ENCODE peak calls at places on chromosomes 2 and 18, in ten cellular contexts. E, B, X, Y, J, S, H, R, C and T are unnamed samples.

GRCh38 chr2:159549234-159549633 is 67.1 kb downstream of the BAZ2B start:
- DNase-seq in E (peak), B (no peak), X (peak), Y (peak), J (no peak), S (no peak), H (no peak), R (no peak), C (no peak), T (no peak)

GRCh38 chr2:151757861-151758260 is 23.6 kb upstream of the NEB start:
- DNase-seq in E (no peak), B (no peak), X (no peak), Y (peak), J (no peak), S (no peak), H (no peak), R (no peak), C (no peak), T (no peak)

GRCh38 chr2:113105047-113105446 is 22.4 kb upstream of the IL1RN start:
- DNase-seq in E (peak), B (no peak), X (no peak), Y (peak), J (no peak), S (no peak), H (no peak), R (no peak), C (no peak), T (no peak)

GRCh38 chr2:142944264-142944663 is 66.8 kb downstream of the KYNU start:
- DNase-seq in E (peak), B (no peak), X (no peak), Y (peak), J (no peak), S (no peak), H (no peak), R (no peak), C (no peak), T (no peak)

GRCh38 chr18:23189768-23190661 is 54.7 kb downstream of the CABLES1 start:
- DNase-seq in E (no peak), B (no peak), X (no peak), Y (no peak), J (peak), S (no peak), H (no peak), R (no peak), C (no peak), T (no peak)

GRCh38 chr18:21740474-21740723 is 193 bp upstream of the MIB1 start:
- DNase-seq in E (peak), B (peak), X (peak), Y (peak), J (peak), S (no peak), H (no peak), R (peak), C (peak), T (no peak)

GRCh38 chr2:189370719-189371118 is 70.6 kb upstream of the WDR75 start:
- DNase-seq in E (peak), B (no peak), X (no peak), Y (peak), J (no peak), S (no peak), H (no peak), R (no peak), C (no peak), T (no peak)

GRCh38 chr2:70104231-70105111 is 17.2 kb downstream of the PCBP1 start:
- DNase-seq in E (peak), B (no peak), X (peak), Y (peak), J (no peak), S (no peak), H (peak), R (peak), C (no peak), T (no peak)

GRCh38 chr2:144456680-144457079 is 63.2 kb downstream of the ZEB2 start:
- DNase-seq in E (peak), B (no peak), X (no peak), Y (peak), J (no peak), S (no peak), H (no peak), R (no peak), C (peak), T (peak)

GRCh38 chr18:9290171-9290570 is 44.4 kb upstream of the TWSG1 start:
- DNase-seq in E (no peak), B (no peak), X (no peak), Y (peak), J (no peak), S (no peak), H (no peak), R (no peak), C (no peak), T (no peak)

GRCh38 chr2:52676056-52676455 is 1091.5 kb upstream of the CHAC2 start:
- DNase-seq in E (peak), B (no peak), X (no peak), Y (no peak), J (no peak), S (no peak), H (no peak), R (no peak), C (no peak), T (peak)

GRCh38 chr18:6404834-6405233 is 9.9 kb downstream of the L3MBTL4 start:
- DNase-seq in E (no peak), B (no peak), X (no peak), Y (no peak), J (no peak), S (no peak), H (no peak), R (no peak), C (no peak), T (no peak)

GRCh38 chr2:9336534-9337354 is 86.6 kb downstream of the ITGB1BP1 start:
- DNase-seq in E (peak), B (no peak), X (no peak), Y (peak), J (no peak), S (no peak), H (peak), R (no peak), C (peak), T (peak)

GRCh38 chr2:58033530-58033929 is 13.1 kb upstream of the VRK2 start:
- DNase-seq in E (no peak), B (no peak), X (no peak), Y (no peak), J (no peak), S (no peak), H (no peak), R (no peak), C (no peak), T (no peak)

GRCh38 chr2:221973902-221974301 is 324.9 kb downstream of the PAX3 start:
- DNase-seq in E (no peak), B (no peak), X (no peak), Y (no peak), J (no peak), S (no peak), H (no peak), R (no peak), C (no peak), T (no peak)

GRCh38 chr2:238285653-238286082 is 2.7 kb downstream of the PER2 start:
- DNase-seq in E (peak), B (no peak), X (no peak), Y (peak), J (no peak), S (no peak), H (peak), R (peak), C (peak), T (peak)

GRCh38 chr2:199452991-199453379 is 4.8 kb downstream of the SATB2 start:
- DNase-seq in E (no peak), B (no peak), X (no peak), Y (no peak), J (no peak), S (no peak), H (no peak), R (no peak), C (no peak), T (no peak)

GRCh38 chr2:62467100-62467474 is 38.9 kb downstream of the TMEM17 start:
- DNase-seq in E (no peak), B (no peak), X (no peak), Y (no peak), J (no peak), S (no peak), H (no peak), R (no peak), C (no peak), T (no peak)

GRCh38 chr18:44541159-44541558 is 139.5 kb upstream of the SETBP1 start:
- DNase-seq in E (peak), B (no peak), X (no peak), Y (peak), J (no peak), S (no peak), H (no peak), R (peak), C (no peak), T (no peak)

GRCh38 chr18:48955528-48956261 is 4.9 kb upstream of the SMAD7 start:
- DNase-seq in E (peak), B (no peak), X (no peak), Y (peak), J (peak), S (no peak), H (no peak), R (peak), C (no peak), T (no peak)

GRCh38 chr2:12469053-12469625 is 247.6 kb upstream of the TRIB2 start:
- DNase-seq in E (no peak), B (no peak), X (no peak), Y (peak), J (no peak), S (no peak), H (no peak), R (no peak), C (no peak), T (no peak)

GRCh38 chr18:76875390-76876330 is 53.3 kb downstream of the ZNF236 start:
- DNase-seq in E (peak), B (peak), X (peak), Y (peak), J (no peak), S (peak), H (peak), R (no peak), C (no peak), T (peak)

DNA sequence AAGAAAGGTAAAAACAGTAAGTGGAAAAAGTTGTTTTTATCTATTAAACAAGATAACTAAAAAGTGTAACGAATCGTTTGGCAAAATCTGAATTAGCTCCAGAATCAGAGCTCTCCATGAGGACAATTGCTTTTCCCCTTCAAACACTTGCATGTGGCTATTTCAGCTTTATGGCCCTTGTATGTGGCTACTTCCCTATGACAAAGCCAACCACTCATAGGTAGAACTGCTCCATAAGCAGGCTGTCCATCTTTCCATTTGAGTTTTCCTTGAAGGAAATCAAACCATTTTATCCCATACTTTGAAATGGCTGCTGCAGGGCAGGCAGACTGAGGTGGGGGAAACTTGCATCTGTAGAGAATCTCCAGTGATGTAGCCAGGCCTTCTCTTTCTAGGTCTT is 445.5 kb upstream of the ID2 start:
- DNase-seq in E (no peak), B (no peak), X (no peak), Y (no peak), J (no peak), S (no peak), H (no peak), R (no peak), C (no peak), T (no peak)
- TF ChIP-seq CTCF in E (no peak), B (no peak), X (no peak), Y (no peak), J (no peak), S (no peak), H (no peak), R (no peak), C (no peak), T (no peak)

GRCh38 chr2:1136807-1137663 is 186.4 kb downstream of the SNTG2 start:
- DNase-seq in E (no peak), B (no peak), X (no peak), Y (no peak), J (no peak), S (no peak), H (no peak), R (no peak), C (no peak), T (no peak)

GRCh38 chr2:1132328-1132964 is 181.8 kb downstream of the SNTG2 start:
- DNase-seq in E (no peak), B (no peak), X (no peak), Y (no peak), J (no peak), S (no peak), H (no peak), R (no peak), C (peak), T (no peak)

GRCh38 chr2:1134629-1135028 is 184.0 kb downstream of the SNTG2 start:
- DNase-seq in E (no peak), B (no peak), X (no peak), Y (no peak), J (no peak), S (no peak), H (no peak), R (no peak), C (no peak), T (no peak)

GRCh38 chr2:1137992-1138391 is 187.3 kb downstream of the SNTG2 start:
- DNase-seq in E (no peak), B (no peak), X (no peak), Y (no peak), J (no peak), S (no peak), H (no peak), R (no peak), C (no peak), T (no peak)

GRCh38 chr2:1136071-1136470 is 185.4 kb downstream of the SNTG2 start:
- DNase-seq in E (no peak), B (no peak), X (no peak), Y (peak), J (no peak), S (no peak), H (no peak), R (no peak), C (no peak), T (no peak)
- TF ChIP-seq CTCF in E (no peak), B (no peak), X (no peak), Y (peak), J (no peak), S (peak), H (no peak), R (no peak), C (peak), T (peak)

DNA sequence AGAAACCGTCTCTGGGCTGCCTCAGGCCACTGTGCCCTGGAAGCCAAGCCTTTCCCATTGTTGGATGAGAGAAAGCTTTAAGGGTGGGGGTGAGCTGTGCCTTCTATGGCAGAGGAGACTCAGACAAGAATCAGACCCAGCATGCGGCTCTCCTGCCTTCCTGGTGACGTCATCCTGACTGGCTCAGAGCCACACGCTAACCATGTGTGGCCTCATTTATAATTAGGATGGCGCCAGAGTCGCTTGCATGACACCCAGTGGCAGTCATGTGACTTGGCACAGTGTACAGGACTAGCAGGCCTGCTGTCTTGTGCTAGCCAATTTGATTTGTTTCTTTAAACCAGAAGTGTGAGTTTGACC is 99.2 kb downstream of the SH3BP4 start:
- DNase-seq in E (peak), B (no peak), X (no peak), Y (peak), J (peak), S (peak), H (peak), R (peak), C (peak), T (peak)
- TF ChIP-seq CTCF in E (no peak), B (no peak), X (no peak), Y (peak), J (no peak), S (peak), H (no peak), R (no peak), C (peak), T (no peak)

DNA sequence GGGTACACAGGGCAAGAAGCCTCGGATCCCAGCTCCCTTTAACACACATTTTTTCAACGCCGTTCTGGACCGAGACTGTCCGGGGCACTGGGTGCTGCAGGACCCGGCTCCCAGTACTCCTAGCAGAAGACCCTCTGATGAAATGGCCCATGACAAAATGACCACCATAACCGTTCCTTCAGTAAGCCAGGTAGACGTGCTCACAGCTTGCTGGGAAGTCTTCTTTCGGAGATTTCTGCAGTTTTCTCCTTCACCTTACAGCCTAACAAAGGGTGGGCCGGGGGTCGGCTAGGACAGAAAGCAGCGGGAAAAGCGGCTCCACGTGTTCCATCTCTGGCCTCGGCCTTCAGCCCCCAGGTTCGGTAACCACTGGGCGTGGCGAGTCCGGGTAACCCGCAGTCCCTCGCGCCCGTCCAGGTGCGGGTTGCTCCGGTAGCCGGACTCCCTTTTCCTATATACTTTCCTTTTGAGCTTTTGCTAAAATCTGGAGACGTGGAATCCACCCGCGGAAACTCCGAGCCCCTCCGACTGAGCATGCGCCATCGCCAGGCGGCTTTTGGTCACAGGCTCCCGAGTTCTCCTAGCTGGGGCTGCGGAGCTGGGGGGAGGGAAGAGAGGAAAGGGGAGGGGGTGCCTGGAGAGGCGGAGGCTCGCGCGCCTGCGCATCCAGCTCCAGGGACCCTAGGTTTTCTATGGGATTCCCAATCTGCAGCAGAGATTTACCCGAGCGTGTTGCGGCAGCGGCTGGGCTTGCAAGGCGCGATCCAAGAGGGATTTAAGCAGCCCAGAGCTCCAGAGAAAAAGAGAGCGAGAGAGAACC is at the start of gene VSNL1:
- DNase-seq in E (peak), B (no peak), X (peak), Y (peak), J (peak), S (peak), H (peak), R (peak), C (peak), T (peak)
- TF ChIP-seq CTCF in E (no peak), B (no peak), X (no peak), Y (no peak), J (no peak), S (no peak), H (no peak), R (no peak), C (no peak), T (no peak)

DNA sequence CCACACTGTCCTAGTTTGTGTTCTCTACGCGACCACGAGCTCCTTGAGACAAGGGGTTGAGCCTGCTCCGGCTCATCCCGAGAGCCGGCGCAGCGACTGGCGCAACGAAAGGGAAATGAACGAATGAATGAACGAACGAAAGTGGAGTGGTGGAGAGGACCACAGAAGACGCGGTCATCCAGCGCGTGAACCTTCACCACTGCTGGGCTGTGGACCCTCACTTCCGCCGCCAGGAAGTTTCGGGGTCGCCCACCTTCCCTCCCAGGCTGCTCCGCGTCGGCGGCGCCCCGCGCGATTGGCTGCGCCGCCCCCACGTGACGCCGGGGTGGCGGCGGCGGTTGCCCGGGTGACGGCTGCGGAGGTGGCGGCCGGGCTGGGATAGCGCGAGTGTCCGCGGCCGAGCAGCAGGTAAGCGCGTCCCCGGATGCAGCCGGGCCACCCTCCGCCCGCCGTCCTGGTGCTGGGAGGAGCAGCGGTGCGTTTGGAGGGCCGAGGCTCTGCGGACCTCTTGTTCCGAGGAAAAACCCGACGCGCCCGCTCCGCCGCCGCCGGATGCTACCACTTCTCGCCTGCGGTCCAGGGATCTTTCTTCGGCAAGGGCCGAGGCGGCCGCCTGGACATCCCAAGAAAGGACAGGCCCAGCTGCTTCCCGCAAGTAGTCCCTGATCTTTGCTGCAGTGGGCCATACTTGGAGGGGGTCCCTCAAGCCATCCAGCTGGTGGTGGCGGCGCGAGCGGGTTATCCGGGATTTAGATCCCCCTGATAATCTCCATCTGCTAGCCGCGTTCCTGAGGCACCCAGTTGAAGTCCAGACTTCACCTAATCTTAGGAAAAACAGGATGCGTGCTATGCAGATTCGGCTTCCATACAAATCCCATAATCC is at the start of gene ARMC9:
- DNase-seq in E (peak), B (peak), X (peak), Y (peak), J (peak), S (no peak), H (peak), R (peak), C (no peak), T (no peak)
- TF ChIP-seq CTCF in E (no peak), B (no peak), X (no peak), Y (no peak), J (no peak), S (no peak), H (no peak), R (no peak), C (no peak), T (no peak)

DNA sequence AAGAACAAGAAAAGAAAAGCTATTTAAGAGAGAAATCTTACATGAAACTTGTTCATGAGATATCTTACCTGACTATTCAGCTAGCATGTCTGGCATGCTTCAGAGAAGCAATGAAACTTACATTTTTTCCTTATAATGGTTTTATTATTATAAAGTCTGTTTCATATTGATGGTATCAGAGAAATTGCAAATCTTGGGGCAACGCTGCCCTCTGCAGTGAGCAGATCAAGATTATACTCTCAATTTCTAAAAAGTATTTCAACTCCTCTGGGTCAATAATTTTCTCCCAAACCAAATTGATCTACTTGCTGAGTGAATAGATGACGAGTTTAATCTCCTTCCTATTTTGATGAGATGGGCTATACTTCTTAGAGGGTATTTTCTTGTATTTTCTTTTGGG is 235.6 kb downstream of the NUP35 start:
- DNase-seq in E (peak), B (no peak), X (no peak), Y (peak), J (no peak), S (peak), H (no peak), R (no peak), C (no peak), T (peak)
- TF ChIP-seq CTCF in E (peak), B (no peak), X (no peak), Y (peak), J (no peak), S (peak), H (no peak), R (no peak), C (peak), T (peak)

GRCh38 chr18:10518595-10519273 is 7.1 kb upstream of the NAPG start:
- DNase-seq in E (peak), B (no peak), X (no peak), Y (peak), J (no peak), S (no peak), H (peak), R (peak), C (no peak), T (no peak)
- TF ChIP-seq CTCF in E (peak), B (no peak), X (peak), Y (peak), J (peak), S (no peak), H (peak), R (peak), C (peak), T (peak)

GRCh38 chr2:61328707-61329251 is 142.1 kb downstream of the USP34 start:
- DNase-seq in E (peak), B (no peak), X (peak), Y (no peak), J (no peak), S (peak), H (no peak), R (no peak), C (no peak), T (no peak)
- TF ChIP-seq CTCF in E (no peak), B (no peak), X (no peak), Y (no peak), J (no peak), S (no peak), H (no peak), R (no peak), C (no peak), T (no peak)